ENCODE peak calls at places on chromosome 4, in six cellular contexts. One of them, this sample, is unnamed.
A peak's percentile ranks its signal among the peaks of the same experiment; 100 is the strongest.

GRCh38 chr4:566508-567295 is 9.4 kb downstream of the TMEM271 start:
- DNase-seq in uterus: no peak
- DNase-seq in pulmonary artery endothelial cell: no peak
- DNase-seq in activated naive CD4-positive, alpha-beta T cell treated with anti-CD3 and anti-CD28 coated beads, Interleukin-2, amount 10 ng/mL, durations not matched to agents 7 days and 5 days: no peak
- DNase-seq in HEK293T: no peak
- DNase-seq in foreskin fibroblast: no peak
- DNase-seq in this sample: peak; percentile 19

GRCh38 chr4:54101190-54102041 is 1.5 kb downstream of the GSX2 start:
- DNase-seq in pulmonary artery endothelial cell: no peak
- DNase-seq in uterus: no peak
- DNase-seq in foreskin fibroblast: no peak
- DNase-seq in HEK293T: no peak
- DNase-seq in activated naive CD4-positive, alpha-beta T cell treated with anti-CD3 and anti-CD28 coated beads, Interleukin-2, amount 10 ng/mL, durations not matched to agents 7 days and 5 days: no peak
- DNase-seq in this sample: no peak

GRCh38 chr4:139018971-139019758 is 3.6 kb downstream of the NOCT start:
- DNase-seq in uterus: no peak
- DNase-seq in foreskin fibroblast: peak; percentile 85
- DNase-seq in HEK293T: no peak
- DNase-seq in activated naive CD4-positive, alpha-beta T cell treated with anti-CD3 and anti-CD28 coated beads, Interleukin-2, amount 10 ng/mL, durations not matched to agents 7 days and 5 days: no peak
- DNase-seq in pulmonary artery endothelial cell: no peak
- DNase-seq in this sample: no peak

GRCh38 chr4:182555997-182556418 is 312.8 kb downstream of the TENM3 start:
- DNase-seq in activated naive CD4-positive, alpha-beta T cell treated with anti-CD3 and anti-CD28 coated beads, Interleukin-2, amount 10 ng/mL, durations not matched to agents 7 days and 5 days: no peak
- DNase-seq in pulmonary artery endothelial cell: no peak
- DNase-seq in uterus: peak; percentile 18
- DNase-seq in HEK293T: peak; percentile 6
- DNase-seq in foreskin fibroblast: peak; percentile 25
- DNase-seq in this sample: no peak

GRCh38 chr4:47519239-47519883 is 34.3 kb downstream of the ATP10D start:
- DNase-seq in foreskin fibroblast: no peak
- DNase-seq in HEK293T: no peak
- DNase-seq in activated naive CD4-positive, alpha-beta T cell treated with anti-CD3 and anti-CD28 coated beads, Interleukin-2, amount 10 ng/mL, durations not matched to agents 7 days and 5 days: no peak
- DNase-seq in pulmonary artery endothelial cell: no peak
- DNase-seq in uterus: no peak
- DNase-seq in this sample: no peak

GRCh38 chr4:98501383-98501782 is 157.0 kb downstream of the TSPAN5 start:
- DNase-seq in uterus: no peak
- DNase-seq in HEK293T: no peak
- DNase-seq in foreskin fibroblast: peak; percentile 62
- DNase-seq in pulmonary artery endothelial cell: no peak
- DNase-seq in activated naive CD4-positive, alpha-beta T cell treated with anti-CD3 and anti-CD28 coated beads, Interleukin-2, amount 10 ng/mL, durations not matched to agents 7 days and 5 days: no peak
- DNase-seq in this sample: no peak

GRCh38 chr4:10441512-10441911 is 15.7 kb downstream of the ZNF518B start:
- DNase-seq in HEK293T: no peak
- DNase-seq in activated naive CD4-positive, alpha-beta T cell treated with anti-CD3 and anti-CD28 coated beads, Interleukin-2, amount 10 ng/mL, durations not matched to agents 7 days and 5 days: no peak
- DNase-seq in pulmonary artery endothelial cell: no peak
- DNase-seq in uterus: no peak
- DNase-seq in foreskin fibroblast: no peak
- DNase-seq in this sample: no peak

GRCh38 chr4:18194278-18194677 is 172.7 kb upstream of the LCORL start:
- DNase-seq in foreskin fibroblast: no peak
- DNase-seq in pulmonary artery endothelial cell: no peak
- DNase-seq in uterus: no peak
- DNase-seq in activated naive CD4-positive, alpha-beta T cell treated with anti-CD3 and anti-CD28 coated beads, Interleukin-2, amount 10 ng/mL, durations not matched to agents 7 days and 5 days: no peak
- DNase-seq in HEK293T: no peak
- DNase-seq in this sample: no peak

GRCh38 chr4:2964077-2964471 is 703 bp downstream of the GRK4 start:
- DNase-seq in uterus: no peak
- DNase-seq in pulmonary artery endothelial cell: no peak
- DNase-seq in HEK293T: no peak
- DNase-seq in foreskin fibroblast: no peak
- DNase-seq in activated naive CD4-positive, alpha-beta T cell treated with anti-CD3 and anti-CD28 coated beads, Interleukin-2, amount 10 ng/mL, durations not matched to agents 7 days and 5 days: no peak
- DNase-seq in this sample: no peak

GRCh38 chr4:2335729-2336101 is 73.8 kb upstream of the MXD4 start:
- DNase-seq in activated naive CD4-positive, alpha-beta T cell treated with anti-CD3 and anti-CD28 coated beads, Interleukin-2, amount 10 ng/mL, durations not matched to agents 7 days and 5 days: no peak
- DNase-seq in foreskin fibroblast: no peak
- DNase-seq in uterus: no peak
- DNase-seq in pulmonary artery endothelial cell: no peak
- DNase-seq in HEK293T: peak; percentile 4
- DNase-seq in this sample: no peak

GRCh38 chr4:3752022-3752421 is 14.2 kb upstream of the ADRA2C start:
- DNase-seq in foreskin fibroblast: no peak
- DNase-seq in uterus: no peak
- DNase-seq in HEK293T: no peak
- DNase-seq in activated naive CD4-positive, alpha-beta T cell treated with anti-CD3 and anti-CD28 coated beads, Interleukin-2, amount 10 ng/mL, durations not matched to agents 7 days and 5 days: no peak
- DNase-seq in pulmonary artery endothelial cell: no peak
- DNase-seq in this sample: no peak

GRCh38 chr4:19707876-19708275 is 543.8 kb upstream of the SLIT2 start:
- DNase-seq in HEK293T: no peak
- DNase-seq in uterus: no peak
- DNase-seq in activated naive CD4-positive, alpha-beta T cell treated with anti-CD3 and anti-CD28 coated beads, Interleukin-2, amount 10 ng/mL, durations not matched to agents 7 days and 5 days: no peak
- DNase-seq in foreskin fibroblast: no peak
- DNase-seq in pulmonary artery endothelial cell: no peak
- DNase-seq in this sample: no peak

This sample was measured in CD8-positive, alpha-beta T cell.